ENCODE peak calls at places on chromosomes 16 and 17, in five cellular contexts. T is HepG2, Q is HCT116, D is SK-N-SH, P is H1. C is an unnamed sample.

GRCh38 chr17:47066841-47067682 is 88.0 kb upstream of the RPRML start:
- DNase-seq in T (peak), Q (peak), D (peak), P (peak), C (peak)

GRCh38 chr17:42402121-42402516 is 13.9 kb upstream of the STAT3 start:
- DNase-seq in T (no peak), Q (no peak), D (no peak), P (no peak), C (no peak)

GRCh38 chr16:89300311-89300975 is 82.9 kb downstream of the ZNF778 start:
- DNase-seq in T (no peak), Q (no peak), D (no peak), P (no peak), C (peak)

GRCh38 chr17:39208136-39208535 is 8.1 kb downstream of the RPL19 start:
- DNase-seq in T (no peak), Q (no peak), D (no peak), P (no peak), C (no peak)

GRCh38 chr17:45170976-45171337 is 9.3 kb downstream of the HEXIM2 start:
- DNase-seq in T (no peak), Q (peak), D (peak), P (no peak), C (peak)

GRCh38 chr16:68369168-68369567 is 58.3 kb downstream of the PRMT7 start:
- DNase-seq in T (no peak), Q (no peak), D (no peak), P (no peak), C (no peak)

GRCh38 chr17:72351365-72351764 is 230.5 kb downstream of the SOX9 start:
- DNase-seq in T (no peak), Q (no peak), D (no peak), P (no peak), C (no peak)

GRCh38 chr16:8355714-8356113 is 234.6 kb downstream of the TMEM114 start:
- DNase-seq in T (no peak), Q (no peak), D (peak), P (no peak), C (no peak)

GRCh38 chr16:66924527-66925321 is 611 bp downstream of the RRAD start:
- DNase-seq in T (no peak), Q (no peak), D (peak), P (no peak), C (peak)

GRCh38 chr17:58488428-58488890 is 251 bp upstream of the HSF5 start:
- DNase-seq in T (no peak), Q (no peak), D (no peak), P (no peak), C (no peak)

GRCh38 chr16:81779540-81780320 is 639 bp downstream of the PLCG2 start:
- DNase-seq in T (no peak), Q (no peak), D (no peak), P (no peak), C (peak)

GRCh38 chr16:66335704-66336329 is 30.7 kb upstream of the CDH5 start:
- DNase-seq in T (no peak), Q (no peak), D (no peak), P (no peak), C (no peak)

GRCh38 chr17:51427259-51428255 is 167.2 kb downstream of the UTP18 start:
- DNase-seq in T (no peak), Q (no peak), D (peak), P (no peak), C (no peak)

GRCh38 chr16:89173629-89173921 is 2.0 kb downstream of the CDH15 start:
- DNase-seq in T (no peak), Q (no peak), D (no peak), P (no peak), C (no peak)

GRCh38 chr17:58189436-58190146 is 2.9 kb upstream of the EPX start:
- DNase-seq in T (no peak), Q (peak), D (peak), P (no peak), C (no peak)

GRCh38 chr16:57759541-57760356 is 24.2 kb downstream of the KATNB1 start:
- DNase-seq in T (no peak), Q (no peak), D (no peak), P (no peak), C (peak)

GRCh38 chr16:908526-909155 is 62.1 kb downstream of the LMF1 start:
- DNase-seq in T (no peak), Q (no peak), D (no peak), P (no peak), C (no peak)

GRCh38 chr17:80826955-80827645 is 164.5 kb upstream of the CHMP6 start:
- DNase-seq in T (no peak), Q (no peak), D (peak), P (no peak), C (no peak)

GRCh38 chr16:50354629-50355456 is 13.9 kb downstream of the BRD7 start:
- DNase-seq in T (no peak), Q (no peak), D (peak), P (no peak), C (no peak)

GRCh38 chr17:7717756-7718350 is 309 bp downstream of the DNAH2 start:
- DNase-seq in T (no peak), Q (no peak), D (no peak), P (no peak), C (no peak)

GRCh38 chr17:20216154-20216815 is 207.1 kb downstream of the SPECC1 start:
- DNase-seq in T (no peak), Q (no peak), D (no peak), P (no peak), C (no peak)

GRCh38 chr17:17036520-17036998 is 5.7 kb upstream of the MPRIP start:
- DNase-seq in T (no peak), Q (no peak), D (no peak), P (no peak), C (no peak)

GRCh38 chr16:86868746-86869145 is 290.4 kb downstream of the FOXL1 start:
- DNase-seq in T (no peak), Q (no peak), D (no peak), P (no peak), C (no peak)

GRCh38 chr16:813204-813915 is 12.8 kb upstream of the GNG13 start:
- DNase-seq in T (peak), Q (no peak), D (peak), P (no peak), C (no peak)

GRCh38 chr16:46768809-46769208 is 20.7 kb upstream of the MYLK3 start:
- DNase-seq in T (no peak), Q (no peak), D (no peak), P (no peak), C (peak)

GRCh38 chr17:6749519-6749918 is 6.3 kb upstream of the XAF1 start:
- DNase-seq in T (no peak), Q (no peak), D (no peak), P (no peak), C (no peak)

GRCh38 chr16:79638386-79639106 is 38.0 kb upstream of the MAF start:
- DNase-seq in T (no peak), Q (no peak), D (no peak), P (no peak), C (no peak)

GRCh38 chr16:79949417-79949816 is 348.9 kb upstream of the MAF start:
- DNase-seq in T (no peak), Q (no peak), D (no peak), P (no peak), C (no peak)

GRCh38 chr17:27952366-27952765 is 59.2 kb upstream of the LYRM9 start:
- DNase-seq in T (no peak), Q (no peak), D (no peak), P (no peak), C (no peak)

GRCh38 chr16:2846511-2847310 is 11.3 kb downstream of the PRSS22 start:
- DNase-seq in T (no peak), Q (no peak), D (no peak), P (no peak), C (no peak)

GRCh38 chr16:23182675-23183485 is at the start of gene SCNN1G:
- DNase-seq in T (no peak), Q (no peak), D (peak), P (no peak), C (peak)

GRCh38 chr17:34301986-34302385 is 16.4 kb downstream of the CCL11 start:
- DNase-seq in T (no peak), Q (no peak), D (no peak), P (no peak), C (no peak)

GRCh38 chr16:71467810-71468209 is 5.8 kb upstream of the ZNF23 start:
- DNase-seq in T (peak), Q (no peak), D (no peak), P (no peak), C (peak)

GRCh38 chr16:88008835-88009234 is 57.6 kb downstream of the BANP start:
- DNase-seq in T (no peak), Q (no peak), D (no peak), P (no peak), C (no peak)

GRCh38 chr17:36674278-36674650 is 72.9 kb downstream of the MRM1 start:
- DNase-seq in T (no peak), Q (no peak), D (no peak), P (no peak), C (no peak)

GRCh38 chr16:23064642-23065041 is 84.6 kb downstream of the USP31 start:
- DNase-seq in T (no peak), Q (no peak), D (no peak), P (no peak), C (no peak)

GRCh38 chr16:1769402-1770300 is 1.7 kb downstream of the NME3 start:
- DNase-seq in T (no peak), Q (no peak), D (no peak), P (no peak), C (no peak)

DNA sequence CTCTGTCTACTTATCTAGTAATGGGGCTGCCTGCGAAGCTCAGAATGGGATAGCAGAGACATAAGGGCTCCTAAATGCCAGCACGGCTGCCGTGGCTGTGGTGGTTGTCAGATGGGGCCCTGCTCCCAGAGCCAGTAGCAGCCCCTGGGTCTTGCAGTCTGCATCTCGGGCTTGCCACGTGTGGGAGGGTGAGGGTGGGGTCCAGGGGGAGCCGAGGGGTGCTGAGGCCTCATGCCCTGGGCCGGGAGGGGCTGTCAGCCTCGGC is 88.8 kb upstream of the GSE1 start:
- DNase-seq in T (peak), Q (no peak), D (no peak), P (no peak), C (no peak)
- TF ChIP-seq JUND in T (no peak), Q (no peak), D (no peak), P (no peak), C (no peak)

DNA sequence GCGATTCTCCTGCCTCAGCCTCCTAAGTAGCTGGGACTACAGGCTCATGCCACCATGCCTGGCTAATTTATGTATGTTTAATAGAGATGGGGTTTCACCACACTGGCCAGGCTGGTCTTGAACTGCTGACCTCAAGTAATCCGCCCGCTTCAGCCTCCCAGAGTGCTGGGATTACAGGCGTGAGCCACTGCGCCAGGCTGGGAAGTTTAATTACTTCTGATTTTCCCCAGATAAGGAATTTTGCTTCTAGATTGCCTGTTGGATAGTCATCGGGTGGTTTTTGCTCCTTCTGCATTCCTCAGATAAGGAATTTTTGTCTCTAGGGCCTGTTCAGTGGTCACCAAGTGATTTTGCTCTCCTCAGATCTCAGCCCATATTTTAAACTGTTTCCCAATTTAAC is 112.5 kb downstream of the MAP2K4 start:
- DNase-seq in T (no peak), Q (no peak), D (no peak), P (no peak), C (no peak)
- TF ChIP-seq JUND in T (no peak), Q (no peak), D (no peak), P (no peak), C (no peak)

DNA sequence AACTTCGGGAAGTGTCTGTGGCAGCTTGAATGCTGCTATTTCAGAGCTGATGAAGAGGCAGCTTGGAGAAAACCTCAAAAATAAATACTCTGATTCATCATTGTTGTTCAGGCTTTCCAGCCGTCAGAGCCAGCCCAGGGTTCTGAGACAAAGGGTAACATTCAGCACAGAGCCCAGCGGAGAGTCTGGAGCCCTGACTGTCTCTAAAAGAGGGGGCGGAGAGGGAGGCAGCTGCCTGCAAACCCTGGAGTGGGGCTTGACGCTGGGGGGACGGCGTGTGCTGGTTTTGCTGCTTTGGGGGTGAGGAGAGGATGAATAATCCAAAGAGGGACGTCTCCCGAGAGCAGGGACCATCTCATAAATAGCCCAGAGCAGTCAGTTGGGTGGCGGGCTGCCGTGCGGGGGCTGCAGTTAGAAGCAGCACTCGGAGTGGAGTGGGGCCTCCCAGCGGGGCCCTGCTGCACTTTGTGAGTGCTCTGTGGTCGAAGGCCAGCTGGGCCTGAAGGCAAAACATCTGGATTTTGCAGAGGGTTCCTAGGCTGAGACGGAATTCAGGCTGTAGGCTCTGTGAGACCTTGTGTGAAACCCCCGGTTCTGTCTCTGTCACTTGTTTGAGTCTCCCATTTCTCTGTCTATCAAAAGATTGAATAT is 237.8 kb downstream of the PRKCA start:
- DNase-seq in T (peak), Q (no peak), D (peak), P (no peak), C (no peak)
- TF ChIP-seq JUND in T (no peak), Q (no peak), D (peak), P (no peak), C (no peak)

DNA sequence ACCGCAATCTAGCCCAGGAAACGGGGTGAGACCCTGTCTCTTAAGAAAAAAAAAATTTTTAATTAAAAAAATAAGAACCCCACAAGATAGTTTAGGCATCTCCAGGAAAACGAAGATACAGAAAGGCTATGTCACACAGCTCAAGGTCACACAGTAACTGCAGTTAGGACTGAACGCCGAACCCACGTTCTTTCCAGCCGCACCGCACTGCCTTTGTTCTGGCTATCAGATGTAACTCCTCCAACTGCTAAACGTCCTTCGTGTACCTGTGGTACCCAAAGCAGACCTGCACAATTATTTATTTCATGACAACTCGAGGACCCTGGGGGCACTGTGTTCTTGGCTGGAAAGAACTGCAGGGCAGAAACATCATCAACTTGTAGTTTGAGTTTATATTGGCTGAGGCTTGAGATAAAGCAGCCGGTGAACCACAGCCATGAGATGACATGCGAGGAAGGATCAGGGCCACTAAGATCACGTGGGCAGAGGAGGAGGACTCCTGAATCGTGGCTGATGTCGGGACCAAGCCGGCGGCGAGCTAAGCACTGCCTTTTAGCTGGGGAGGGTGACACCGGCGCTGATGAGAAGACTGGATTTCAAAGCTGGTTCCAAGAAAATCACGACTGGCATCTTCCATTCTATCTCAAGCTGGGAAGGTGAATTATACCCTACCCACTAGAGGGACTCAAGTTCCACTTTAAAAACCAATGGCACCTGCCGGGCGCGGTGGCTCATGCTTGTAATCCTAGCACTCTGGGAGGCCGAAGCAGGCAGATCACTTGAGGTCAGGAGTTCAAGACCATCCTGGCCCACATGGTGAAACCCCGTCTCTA is 20.7 kb upstream of the MNT start:
- DNase-seq in T (no peak), Q (no peak), D (no peak), P (no peak), C (peak)
- TF ChIP-seq JUND in T (no peak), Q (no peak), D (no peak), P (no peak), C (no peak)

GRCh38 chr17:76929148-76929547 is 60.9 kb downstream of the MGAT5B start:
- DNase-seq in T (no peak), Q (no peak), D (no peak), P (no peak), C (no peak)
- TF ChIP-seq JUND in T (no peak), Q (no peak), D (no peak), P (no peak), C (no peak)

GRCh38 chr16:13168091-13168572 is 266.7 kb downstream of the SHISA9 start:
- DNase-seq in T (no peak), Q (no peak), D (peak), P (no peak), C (peak)
- TF ChIP-seq JUND in T (no peak), Q (no peak), D (no peak), P (no peak), C (no peak)

C was measured in T47D.